ENCODE peak calls at places on chromosome 6, in ten cellular contexts. U is fibroblast of pulmonary artery, Y is foreskin fibroblast, C is colonic mucosa, L is brain microvascular endothelial cell, R is testis, W is left ventricle myocardium inferior, N is cardiac muscle cell, Z is pancreas, H is dorsolateral prefrontal cortex. A is an unnamed sample.

GRCh38 chr6:13480631-13481501 is 6.5 kb downstream of the GFOD1 start:
- DNase-seq in U (no peak), Y (no peak), C (no peak), L (peak; percentile 47), R (no peak), W (no peak), N (no peak), Z (no peak), H (no peak), A (no peak)

GRCh38 chr6:136016228-136017225 is 165.0 kb downstream of the PDE7B start:
- DNase-seq in U (no peak), Y (no peak), C (no peak), L (no peak), R (no peak), W (no peak), N (no peak), Z (no peak), H (no peak), A (no peak)

GRCh38 chr6:31114970-31115849 is 610 bp downstream of the PSORS1C1 start:
- DNase-seq in U (peak; percentile 60), Y (peak; percentile 58), C (no peak), L (peak; percentile 48), R (no peak), W (no peak), N (peak; percentile 65), Z (no peak), H (no peak), A (no peak)

GRCh38 chr6:160791981-160792418 is 90.0 kb downstream of the PLG start:
- DNase-seq in U (no peak), Y (no peak), C (no peak), L (no peak), R (no peak), W (no peak), N (no peak), Z (no peak), H (no peak), A (no peak)

GRCh38 chr6:30893001-30893591 is 8.8 kb downstream of the DDR1 start:
- DNase-seq in U (no peak), Y (no peak), C (no peak), L (no peak), R (no peak), W (no peak), N (no peak), Z (no peak), H (no peak), A (no peak)

GRCh38 chr6:115091461-115091860 is 748.6 kb upstream of the HS3ST5 start:
- DNase-seq in U (no peak), Y (peak; percentile 12), C (no peak), L (no peak), R (no peak), W (no peak), N (no peak), Z (no peak), H (no peak), A (no peak)

GRCh38 chr6:73642530-73642929 is 11.3 kb downstream of the SLC17A5 start:
- DNase-seq in U (no peak), Y (no peak), C (no peak), L (no peak), R (no peak), W (no peak), N (no peak), Z (no peak), H (no peak), A (no peak)

GRCh38 chr6:149056777-149057463 is 260.6 kb upstream of the TAB2 start:
- DNase-seq in U (no peak), Y (no peak), C (no peak), L (no peak), R (no peak), W (no peak), N (peak; percentile 31), Z (no peak), H (no peak), A (no peak)

GRCh38 chr6:158233214-158233795 is 65.2 kb downstream of the GTF2H5 start:
- DNase-seq in U (no peak), Y (no peak), C (peak; percentile 27), L (no peak), R (no peak), W (no peak), N (no peak), Z (no peak), H (peak; percentile 41), A (no peak)

GRCh38 chr6:127971945-127972391 is 71.1 kb upstream of the THEMIS start:
- DNase-seq in U (peak; percentile 38), Y (peak; percentile 37), C (no peak), L (peak; percentile 86), R (no peak), W (no peak), N (peak; percentile 39), Z (no peak), H (no peak), A (no peak)

GRCh38 chr6:43402819-43403218 is 24.5 kb upstream of the ABCC10 start:
- DNase-seq in U (no peak), Y (no peak), C (no peak), L (no peak), R (no peak), W (no peak), N (no peak), Z (no peak), H (no peak), A (no peak)
- TF ChIP-seq CTCF in U (no peak), Y (peak; percentile 3), C (no peak), L (peak; percentile 35), R (no peak), W (no peak), N (no peak), Z (no peak), H (no peak), A (no peak)

DNA sequence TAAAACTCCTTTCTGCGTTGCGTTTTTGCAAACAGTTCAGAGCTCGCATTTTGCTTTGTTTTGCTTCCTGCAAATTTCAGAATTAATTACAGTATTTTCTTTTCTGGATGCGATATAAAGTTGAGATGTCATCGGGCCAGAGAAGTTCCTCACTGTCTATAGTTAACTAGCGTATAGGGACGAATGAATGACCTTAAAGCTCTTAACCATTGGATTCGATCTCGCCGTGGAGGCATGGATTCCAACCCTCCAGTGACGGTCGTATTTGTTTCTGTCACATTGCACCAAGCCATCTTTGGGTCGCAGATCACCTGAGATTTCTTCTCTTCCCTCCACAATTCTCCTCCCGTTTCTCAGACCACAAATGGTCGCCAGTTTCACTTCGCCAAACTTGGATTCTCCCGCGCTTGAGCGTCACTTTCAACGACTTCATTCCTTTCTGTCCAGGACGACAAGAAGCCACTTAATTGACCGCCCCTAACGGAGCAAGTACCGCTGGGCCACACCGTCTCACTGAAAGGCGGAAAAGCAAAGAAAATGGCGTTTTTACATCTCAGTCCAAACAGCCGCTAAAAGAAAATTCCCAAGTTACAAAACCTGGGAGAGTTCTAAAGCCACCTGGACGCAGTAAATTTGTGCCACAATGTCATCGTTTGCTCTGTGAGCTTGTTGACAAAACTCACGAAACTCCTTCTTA is 85.3 kb upstream of the ZNF184 start:
- DNase-seq in U (no peak), Y (no peak), C (no peak), L (no peak), R (no peak), W (no peak), N (no peak), Z (no peak), H (no peak), A (no peak)
- H3K4me3 ChIP-seq in U (peak overlapping the region; percentile 36), Y (peak overlapping the region; percentile 43), C (no peak overlapping the region), L (peak overlapping the region; percentile 37), R (no peak overlapping the region), W (no peak overlapping the region), N (no peak overlapping the region), Z (no peak overlapping the region), H (no peak overlapping the region), A (no peak overlapping the region)

DNA sequence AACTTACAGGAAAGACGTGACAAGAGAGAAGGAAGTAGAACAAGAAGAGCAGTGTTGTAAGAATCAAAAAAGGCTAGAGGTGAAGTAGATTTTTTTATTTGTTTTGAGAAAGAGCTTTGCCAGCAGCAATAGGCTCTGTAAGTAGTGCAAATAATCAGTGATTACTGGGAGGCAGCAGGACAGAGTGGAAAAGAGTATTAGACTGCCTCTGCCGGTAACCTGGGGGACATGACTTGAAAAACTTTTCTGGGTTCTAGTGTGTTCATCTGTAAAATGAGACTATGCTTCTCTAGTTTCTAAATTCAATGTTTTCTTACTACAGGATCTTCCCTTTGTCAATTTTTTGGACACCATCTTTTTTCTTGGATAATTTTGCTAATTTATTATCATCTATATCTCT is 5.8 kb upstream of the IRAK1BP1 start:
- DNase-seq in U (no peak), Y (no peak), C (no peak), L (no peak), R (no peak), W (no peak), N (no peak), Z (no peak), H (no peak), A (no peak)
- TF ChIP-seq CTCF in U (no peak), Y (peak; percentile 5), C (no peak), L (peak; percentile 44), R (no peak), W (no peak), N (no peak), Z (no peak), H (no peak), A (no peak)

GRCh38 chr6:42047220-42047590 is 3.1 kb upstream of the TAF8 start:
- DNase-seq in U (no peak), Y (no peak), C (no peak), L (no peak), R (no peak), W (no peak), N (no peak), Z (no peak), H (no peak), A (no peak)

GRCh38 chr6:42047790-42048405 is 2.4 kb upstream of the TAF8 start:
- DNase-seq in U (no peak), Y (no peak), C (no peak), L (no peak), R (peak; percentile 30), W (no peak), N (no peak), Z (no peak), H (no peak), A (no peak)

GRCh38 chr6:42049116-42049809 is 1.1 kb upstream of the TAF8 start:
- DNase-seq in U (no peak), Y (no peak), C (peak; percentile 38), L (no peak), R (no peak), W (no peak), N (no peak), Z (peak; percentile 30), H (no peak), A (no peak)

GRCh38 chr6:42045538-42046460 is 4.5 kb upstream of the TAF8 start:
- DNase-seq in U (peak; percentile 94), Y (peak; percentile 86), C (peak; percentile 91), L (peak; percentile 89), R (peak; percentile 89), W (peak; percentile 96), N (peak; percentile 93), Z (peak; percentile 90), H (peak; percentile 56), A (peak; percentile 94)

DNA sequence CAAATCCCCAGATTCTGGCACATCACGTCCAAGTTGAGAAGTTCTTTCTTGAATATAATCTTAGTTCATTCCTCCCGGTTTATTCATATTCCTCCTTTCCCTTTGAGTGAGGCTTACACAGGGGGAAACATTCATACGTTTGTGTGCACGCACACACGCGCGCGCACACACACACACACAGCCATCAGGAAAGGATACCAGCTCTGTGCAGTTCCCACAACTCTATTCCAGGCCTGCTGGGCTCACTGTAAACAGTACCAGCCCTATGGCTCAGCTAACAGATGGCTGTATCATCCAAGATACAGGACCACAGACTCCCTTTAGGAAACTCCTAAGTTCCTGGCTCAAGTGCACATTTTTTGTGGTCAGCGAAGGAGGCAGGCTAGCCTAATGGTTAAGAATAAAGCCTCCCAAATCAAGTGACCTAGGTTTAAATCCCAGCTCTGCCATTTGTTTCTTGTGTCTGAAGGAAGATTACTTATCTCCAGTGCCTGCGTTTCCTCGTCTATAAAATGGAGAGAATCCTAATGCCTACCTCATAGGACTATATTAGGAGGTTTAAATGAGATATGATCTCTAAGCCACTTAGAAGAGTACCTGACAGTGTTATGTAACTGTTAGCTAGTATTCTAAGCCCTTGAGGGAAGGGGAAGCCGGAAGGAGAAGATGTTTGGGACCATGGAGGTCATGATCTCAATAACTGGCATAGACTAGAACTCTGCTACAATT is 3.7 kb upstream of the TAF8 start:
- DNase-seq in U (peak; percentile 77), Y (peak; percentile 59), C (no peak), L (no peak), R (no peak), W (no peak), N (peak; percentile 83), Z (no peak), H (no peak), A (no peak)
- H3K4me3 ChIP-seq in U (peak overlapping the region; percentile 93), Y (no peak overlapping the region), C (no peak overlapping the region), L (peak overlapping the region; percentile 5), R (no peak overlapping the region), W (peak overlapping the region; percentile 83), N (no peak overlapping the region), Z (no peak overlapping the region), H (peak overlapping the region; percentile 76), A (peak overlapping the region; percentile 62)